ENCODE peak calls at places on chromosomes 7 and 10, in nine cellular contexts. I is Peyer's patch, X is HCT116, D is gastrocnemius medialis, V is sigmoid colon, N is stomach, C is thyroid gland, A is ovary, S is heart left ventricle. E is an unnamed sample.

GRCh38 chr10:77391605-77392235 is 245.9 kb downstream of the KCNMA1 start:
- DNase-seq in I (peak; percentile 18), X (peak; percentile 74), D (peak; percentile 70), V (peak; percentile 92), N (peak; percentile 78), C (peak; percentile 66), A (peak; percentile 83), S (peak; percentile 75), E (peak; percentile 80)

GRCh38 chr10:78585952-78586351 is 482.8 kb upstream of the ZMIZ1 start:
- DNase-seq in I (no peak), X (no peak), D (no peak), V (no peak), N (no peak), C (no peak), A (no peak), S (no peak), E (no peak)

GRCh38 chr10:113825791-113826190 is 28.1 kb downstream of the DCLRE1A start:
- DNase-seq in I (no peak), X (no peak), D (no peak), V (no peak), N (no peak), C (no peak), A (no peak), S (no peak), E (no peak)

GRCh38 chr7:97871659-97872024 is 566 bp downstream of the ASNS start:
- DNase-seq in I (peak; percentile 20), X (no peak), D (no peak), V (no peak), N (no peak), C (peak; percentile 16), A (no peak), S (no peak), E (no peak)

GRCh38 chr10:84375011-84375410 is 46.6 kb downstream of the CCSER2 start:
- DNase-seq in I (no peak), X (peak; percentile 57), D (no peak), V (no peak), N (peak; percentile 41), C (peak; percentile 26), A (no peak), S (no peak), E (no peak)

GRCh38 chr10:125502276-125502675 is 180.7 kb downstream of the TEX36 start:
- DNase-seq in I (no peak), X (no peak), D (no peak), V (no peak), N (no peak), C (no peak), A (no peak), S (no peak), E (no peak)

GRCh38 chr7:3206101-3206500 is 95.0 kb upstream of the SDK1 start:
- DNase-seq in I (no peak), X (no peak), D (no peak), V (no peak), N (no peak), C (no peak), A (no peak), S (no peak), E (peak; percentile 28)

GRCh38 chr10:11603741-11604140 is 7.7 kb downstream of the USP6NL start:
- DNase-seq in I (no peak), X (no peak), D (no peak), V (no peak), N (no peak), C (no peak), A (no peak), S (no peak), E (no peak)

GRCh38 chr10:511101-511848 is 178.2 kb downstream of the DIP2C start:
- DNase-seq in I (peak; percentile 66), X (peak; percentile 83), D (peak; percentile 95), V (peak; percentile 96), N (peak; percentile 95), C (peak; percentile 95), A (peak; percentile 92), S (peak; percentile 96), E (peak; percentile 95)

GRCh38 chr10:508726-509125 is 180.7 kb downstream of the DIP2C start:
- DNase-seq in I (no peak), X (no peak), D (no peak), V (peak; percentile 61), N (no peak), C (no peak), A (peak; percentile 19), S (no peak), E (no peak)

GRCh38 chr10:511849-512191 is 177.6 kb downstream of the DIP2C start:
- DNase-seq in I (no peak), X (no peak), D (no peak), V (peak; percentile 66), N (no peak), C (no peak), A (peak; percentile 31), S (no peak), E (no peak)

GRCh38 chr10:509361-510102 is 179.9 kb downstream of the DIP2C start:
- DNase-seq in I (no peak), X (no peak), D (no peak), V (peak; percentile 66), N (no peak), C (no peak), A (peak; percentile 23), S (no peak), E (no peak)

GRCh38 chr10:510415-510881 is 179.0 kb downstream of the DIP2C start:
- DNase-seq in I (no peak), X (no peak), D (peak; percentile 65), V (peak; percentile 90), N (no peak), C (no peak), A (peak; percentile 23), S (no peak), E (peak; percentile 48)
- H3K4me3 ChIP-seq in I (no peak overlapping the region), X (no peak overlapping the region), D (no peak overlapping the region), V (no peak overlapping the region), N (no peak overlapping the region), C (no peak overlapping the region), A (no peak overlapping the region), S (peak overlapping the region; percentile 31), E (no peak overlapping the region)

GRCh38 chr7:116953727-116954442 is 584 bp downstream of the ST7 start:
- DNase-seq in I (no peak), X (peak; percentile 43), D (peak; percentile 62), V (peak; percentile 80), N (peak; percentile 51), C (peak; percentile 71), A (peak; percentile 78), S (peak; percentile 82), E (peak; percentile 79)
- TF ChIP-seq POLR2A in I (peak; percentile 35), X (no peak), D (peak; percentile 79), V (no peak), N (no peak), C (no peak), A (peak; percentile 66), S (peak; percentile 41), E (no peak)

GRCh38 chr7:43637114-43637806 is 54.4 kb downstream of the STK17A start:
- DNase-seq in I (no peak), X (no peak), D (no peak), V (no peak), N (no peak), C (no peak), A (no peak), S (no peak), E (no peak)

GRCh38 chr7:43631559-43631958 is 48.7 kb downstream of the STK17A start:
- DNase-seq in I (no peak), X (no peak), D (no peak), V (no peak), N (no peak), C (no peak), A (no peak), S (no peak), E (no peak)

GRCh38 chr7:43636093-43636492 is 53.2 kb downstream of the STK17A start:
- DNase-seq in I (no peak), X (no peak), D (no peak), V (no peak), N (no peak), C (peak; percentile 69), A (no peak), S (no peak), E (no peak)

GRCh38 chr7:43630466-43630865 is 47.6 kb downstream of the STK17A start:
- DNase-seq in I (no peak), X (no peak), D (no peak), V (no peak), N (no peak), C (no peak), A (no peak), S (no peak), E (no peak)

DNA sequence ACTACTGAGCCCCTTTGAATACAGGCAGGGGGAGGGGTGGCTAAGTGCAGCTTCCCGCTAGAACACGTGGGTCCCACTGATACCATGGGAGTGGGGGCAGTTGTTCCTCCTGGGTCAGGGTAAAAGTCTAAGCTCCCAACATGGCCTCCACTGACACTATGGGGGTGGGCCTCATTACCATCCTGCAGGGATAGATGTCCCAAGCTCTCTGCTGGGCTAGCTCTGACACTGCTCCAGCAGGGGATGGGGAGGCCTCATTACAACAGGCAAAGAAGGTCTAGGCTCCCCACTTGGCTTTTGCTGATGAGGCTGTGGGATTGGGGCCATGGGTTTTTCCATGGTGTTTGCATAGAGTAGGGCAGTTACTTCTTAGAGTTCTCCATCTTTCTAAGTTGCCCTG is 51.5 kb downstream of the STK17A start:
- DNase-seq in I (no peak), X (no peak), D (no peak), V (no peak), N (no peak), C (no peak), A (no peak), S (no peak), E (no peak)
- H3K36me3 ChIP-seq in I (peaks cover 47% of the 10 kb centered on the region), X (peaks cover 53% of the 10 kb centered on the region), D (peaks cover 63% of the 10 kb centered on the region), V (peaks cover 75% of the 10 kb centered on the region), N (peaks cover 9% of the 10 kb centered on the region), C (peaks cover 7% of the 10 kb centered on the region), A (no peaks in the 10 kb centered on the region), S (peaks cover 81% of the 10 kb centered on the region), E (peaks cover 43% of the 10 kb centered on the region)

DNA sequence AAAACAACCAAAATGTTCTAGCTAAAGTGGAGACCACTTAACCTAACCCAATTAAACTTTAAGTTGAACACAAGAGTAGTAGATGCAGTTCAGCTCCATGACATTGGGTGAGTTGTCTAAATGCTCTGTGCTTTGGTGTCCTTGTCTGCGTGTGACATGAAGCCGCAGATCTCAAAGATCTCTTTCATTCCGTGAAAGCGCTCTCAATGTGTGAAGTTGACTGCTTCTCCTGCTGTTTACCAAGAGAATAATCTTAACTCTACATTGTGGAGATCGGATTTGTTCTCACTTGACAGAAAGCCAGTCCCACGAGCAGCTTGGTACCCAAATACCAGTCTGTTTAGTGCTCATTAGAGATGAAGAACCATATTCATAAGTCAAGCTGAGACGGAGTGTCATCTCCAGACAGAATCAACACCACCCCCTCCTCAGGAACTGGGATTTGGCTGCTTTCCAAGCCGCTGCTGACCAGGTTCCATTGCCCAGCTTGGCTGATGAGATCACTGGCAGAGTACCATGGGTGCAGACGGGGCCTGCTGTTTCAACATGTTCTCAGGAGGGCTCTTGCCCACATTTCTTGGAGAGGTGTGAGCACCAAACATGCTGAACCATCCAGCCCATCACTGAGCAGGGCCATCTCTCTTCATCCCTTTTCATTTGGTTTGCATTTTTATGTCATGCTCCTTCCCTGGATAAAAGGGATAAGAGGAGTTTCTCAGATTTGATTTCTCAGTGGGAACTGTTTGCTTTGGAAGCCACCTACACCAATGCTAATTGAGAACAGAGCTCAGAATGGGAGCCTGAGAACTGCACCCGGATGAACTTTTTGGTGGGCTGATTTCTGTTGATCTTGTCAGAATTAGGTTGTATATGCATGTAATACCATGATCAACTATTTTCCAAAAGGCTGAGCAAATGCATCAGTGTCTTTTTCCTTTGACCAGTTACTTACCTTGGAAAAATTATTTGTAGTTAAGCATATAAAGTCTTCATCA is 95.8 kb upstream of the AGBL3 start:
- DNase-seq in I (no peak), X (no peak), D (no peak), V (peak; percentile 75), N (no peak), C (peak; percentile 42), A (peak; percentile 59), S (no peak), E (no peak)
- H3K4me3 ChIP-seq in I (peak overlapping the region; percentile 39), X (peak overlapping the region; percentile 69), D (peak overlapping the region; percentile 52), V (peak overlapping the region; percentile 30), N (peak overlapping the region; percentile 45), C (no peak overlapping the region), A (peak overlapping the region; percentile 50), S (peak overlapping the region; percentile 68), E (peak overlapping the region; percentile 55)